ENCODE peak calls at places on chromosomes 2 and 18, in five cellular contexts. A, X, Z, S and D are unnamed samples.

GRCh38 chr2:117523267-117523666 is 291.2 kb upstream of the DDX18 start:
- DNase-seq in A (no peak), X (peak; percentile 15), Z (peak; percentile 17), S (no peak), D (no peak)

GRCh38 chr2:37274354-37274965 is 43.0 kb downstream of the NDUFAF7 start:
- DNase-seq in A (no peak), X (no peak), Z (no peak), S (no peak), D (no peak)

GRCh38 chr2:235940330-235940729 is 227.9 kb downstream of the GBX2 start:
- DNase-seq in A (no peak), X (no peak), Z (peak; percentile 42), S (no peak), D (no peak)

GRCh38 chr2:127584516-127585033 is 49.1 kb downstream of the MYO7B start:
- DNase-seq in A (no peak), X (no peak), Z (no peak), S (no peak), D (no peak)

GRCh38 chr2:54240515-54241219 is 15.4 kb downstream of the TSPYL6 start:
- DNase-seq in A (no peak), X (no peak), Z (no peak), S (no peak), D (no peak)

GRCh38 chr18:22470511-22471181 is 52.9 kb upstream of the CTAGE1 start:
- DNase-seq in A (no peak), X (no peak), Z (no peak), S (no peak), D (no peak)

GRCh38 chr18:74611791-74612190 is 14.1 kb downstream of the ZNF407 start:
- DNase-seq in A (no peak), X (no peak), Z (no peak), S (no peak), D (no peak)

GRCh38 chr2:205148756-205149155 is 533.5 kb upstream of the NRP2 start:
- DNase-seq in A (no peak), X (no peak), Z (no peak), S (no peak), D (no peak)

GRCh38 chr2:75543446-75543845 is 17.3 kb downstream of the EVA1A start:
- DNase-seq in A (no peak), X (no peak), Z (no peak), S (no peak), D (no peak)

GRCh38 chr2:77977486-77978063 is 455.4 kb upstream of the LRRTM4 start:
- DNase-seq in A (no peak), X (no peak), Z (no peak), S (no peak), D (peak; percentile 93)

GRCh38 chr2:74778381-74779371 is 55.3 kb upstream of the HK2 start:
- DNase-seq in A (no peak), X (no peak), Z (no peak), S (no peak), D (no peak)

GRCh38 chr2:111898703-111899514 is 502 bp downstream of the MERTK start:
- DNase-seq in A (no peak), X (peak; percentile 25), Z (no peak), S (peak; percentile 27), D (peak; percentile 27)

GRCh38 chr2:229784791-229785190 is 70.4 kb upstream of the DNER start:
- DNase-seq in A (no peak), X (no peak), Z (no peak), S (no peak), D (no peak)

GRCh38 chr2:101690547-101691182 is 6.8 kb upstream of the MAP4K4 start:
- DNase-seq in A (no peak), X (peak; percentile 35), Z (no peak), S (no peak), D (no peak)

GRCh38 chr2:227221120-227221519 is 56.7 kb downstream of the COL4A3 start:
- DNase-seq in A (no peak), X (no peak), Z (no peak), S (no peak), D (no peak)

GRCh38 chr2:223884399-223884798 is 47.0 kb upstream of the AP1S3 start:
- DNase-seq in A (no peak), X (no peak), Z (no peak), S (peak; percentile 25), D (no peak)

GRCh38 chr2:229273384-229274338 is 2.6 kb upstream of the PID1 start:
- DNase-seq in A (peak; percentile 81), X (peak; percentile 74), Z (peak; percentile 47), S (peak; percentile 27), D (peak; percentile 1)

DNA sequence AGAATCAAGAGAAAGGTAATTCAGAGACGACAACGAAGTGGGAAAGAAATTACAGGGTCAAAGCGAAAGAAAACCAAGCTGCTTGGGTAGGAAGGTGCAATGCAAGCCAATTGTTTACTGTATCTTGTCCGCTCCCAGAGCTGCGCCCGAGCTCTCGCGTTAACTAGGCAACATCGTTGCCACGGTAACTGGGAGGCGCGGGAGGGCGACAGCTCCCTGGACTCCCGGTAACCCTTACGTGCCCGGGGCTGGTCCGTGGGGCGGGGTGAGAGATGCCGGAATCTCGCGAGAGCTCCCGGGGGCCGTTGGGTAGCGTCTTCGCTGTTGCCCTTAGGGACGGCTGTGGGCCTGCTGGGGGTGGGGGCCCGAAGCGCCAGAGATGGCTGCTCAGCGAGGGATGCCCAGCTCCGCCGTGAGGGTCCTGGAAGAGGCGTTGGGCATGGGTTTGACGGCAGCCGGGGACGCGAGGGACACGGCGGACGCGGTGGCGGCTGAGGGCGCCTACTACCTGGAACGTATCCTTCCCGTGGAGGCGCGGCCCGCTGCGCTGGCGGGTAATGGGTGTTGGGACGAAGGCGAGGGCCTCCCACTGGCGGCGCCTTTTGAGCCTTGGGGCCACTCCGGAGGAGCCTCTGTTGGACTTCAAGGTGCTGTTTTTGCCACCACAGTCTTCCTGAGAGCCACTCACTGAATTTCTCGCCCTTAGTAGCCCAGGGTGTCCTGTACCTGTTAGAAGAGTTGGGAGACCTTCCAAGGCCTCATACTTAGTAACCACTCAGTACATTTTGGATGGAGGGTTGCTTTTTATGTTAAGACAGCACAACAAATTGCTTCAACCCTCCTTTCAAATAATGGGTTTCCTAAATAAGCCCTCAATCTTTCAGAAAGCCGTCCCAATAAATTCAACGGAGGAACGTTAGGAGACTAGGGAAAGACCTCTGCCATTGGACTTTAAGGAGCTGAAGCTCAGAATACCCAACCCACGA is at the start of gene SPAG16:
- DNase-seq in A (no peak), X (peak; percentile 91), Z (peak; percentile 96), S (peak; percentile 91), D (peak; percentile 97)
- TF ChIP-seq POLR2A in A (no peak), X (peak; percentile 45), Z (no peak), S (peak; percentile 58), D (peak; percentile 65)

DNA sequence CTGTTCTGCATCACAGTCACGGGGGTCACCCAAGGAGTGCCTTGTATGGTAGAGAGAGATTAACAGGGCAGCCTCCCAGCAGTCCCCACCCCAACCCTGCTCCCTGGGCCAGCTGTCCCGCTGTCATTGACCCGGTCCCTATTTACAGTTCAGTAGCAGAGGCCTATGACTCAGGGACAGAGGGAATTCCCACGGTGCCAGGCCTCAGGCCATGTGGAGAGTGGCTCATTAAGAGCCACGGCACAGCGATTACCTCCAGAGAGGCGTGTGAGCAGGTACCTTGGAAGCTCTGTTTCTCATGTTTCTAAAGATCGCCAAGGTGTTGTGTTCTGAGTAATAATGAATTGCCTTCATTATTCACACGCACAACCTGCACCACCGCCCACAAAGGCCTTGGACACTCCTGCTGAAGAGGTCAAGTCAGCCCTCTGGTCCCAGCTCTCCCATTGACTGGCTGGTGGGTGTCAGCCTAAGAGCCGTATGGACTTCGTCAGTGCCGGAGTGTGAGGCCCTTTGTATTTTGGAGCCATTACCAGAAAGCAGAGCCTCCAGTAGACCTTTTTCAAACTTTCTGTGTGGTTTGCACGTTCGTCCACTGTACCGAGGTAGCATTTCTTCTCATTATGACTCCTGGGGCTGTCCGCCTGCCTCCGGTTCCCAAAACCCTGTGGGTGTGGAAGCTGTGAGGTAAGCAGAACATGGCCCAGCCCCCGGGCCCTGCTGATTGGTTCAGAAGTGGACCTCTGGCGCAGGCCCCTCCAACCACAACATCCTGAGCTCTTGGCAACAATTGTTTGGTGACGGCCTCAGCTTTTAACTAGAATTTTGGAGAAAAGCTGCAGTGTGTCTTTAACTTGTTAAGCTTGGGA is 47.0 kb downstream of the SERTAD2 start:
- DNase-seq in A (no peak), X (peak; percentile 73), Z (peak; percentile 91), S (peak; percentile 76), D (peak; percentile 88)
- TF ChIP-seq POLR2A in A (no peak), X (peak; percentile 60), Z (no peak), S (peak; percentile 66), D (peak; percentile 70)

DNA sequence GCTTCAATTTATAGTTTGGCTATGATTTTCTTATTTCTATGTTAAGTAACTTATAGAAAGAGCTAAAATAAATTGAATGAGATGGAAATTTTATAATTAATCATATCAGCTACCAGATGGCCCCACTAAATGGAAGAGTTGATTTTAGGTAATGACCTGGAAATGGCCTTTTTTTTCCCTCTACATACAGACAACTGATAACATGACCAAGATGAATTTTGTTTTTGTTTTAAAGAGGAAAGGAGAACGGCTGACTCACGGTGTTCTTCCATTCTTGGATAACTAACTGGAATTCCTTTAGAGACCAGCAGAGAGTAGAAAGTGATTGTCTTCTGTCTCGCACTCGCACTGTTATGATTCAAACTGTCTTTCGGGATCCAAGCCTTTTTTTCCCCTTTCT is 91.0 kb downstream of the TMEM185B start:
- DNase-seq in A (no peak), X (no peak), Z (no peak), S (no peak), D (no peak)
- TF ChIP-seq POLR2A in A (no peak), X (no peak), Z (no peak), S (no peak), D (no peak)

DNA sequence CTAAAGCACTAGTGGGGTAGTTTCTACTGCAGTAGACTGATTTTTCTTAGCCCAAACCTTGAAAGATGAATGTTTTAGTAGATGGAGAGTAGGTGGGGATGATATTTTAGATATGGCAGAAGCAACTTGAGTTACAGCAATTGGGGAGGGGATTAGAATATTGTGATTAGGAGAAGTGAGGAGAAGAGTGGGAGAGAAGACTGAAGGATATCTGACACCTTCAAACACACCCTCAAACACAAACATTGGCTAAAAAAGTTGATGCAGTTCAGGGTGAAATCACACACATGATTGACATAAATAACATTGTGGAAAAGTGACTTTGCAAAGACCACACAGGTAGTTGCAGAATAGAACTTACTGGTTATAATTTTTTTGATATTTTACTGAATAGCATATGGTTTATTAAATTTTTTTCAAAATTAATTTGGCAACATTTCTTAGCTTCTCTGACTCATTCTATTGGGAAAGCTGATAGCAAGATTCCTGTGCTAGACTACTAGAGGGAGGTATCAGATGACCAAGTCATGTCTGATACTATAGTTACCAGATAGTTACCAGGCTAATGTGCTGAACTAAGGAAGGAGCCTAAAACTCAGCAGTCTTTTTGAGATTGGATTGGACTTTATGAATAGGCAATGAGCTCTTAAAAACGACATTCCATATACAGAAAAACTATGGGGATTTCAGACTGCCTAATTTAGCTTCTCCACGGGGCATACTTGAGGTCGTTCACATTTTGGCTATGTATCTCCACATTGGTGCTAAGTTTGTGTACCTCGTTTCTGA is 73.0 kb downstream of the ACTR3 start:
- DNase-seq in A (no peak), X (no peak), Z (no peak), S (no peak), D (no peak)
- TF ChIP-seq POLR2A in A (no peak), X (no peak), Z (no peak), S (peak; percentile 86), D (no peak)

GRCh38 chr2:110149330-110150220 is 34.0 kb upstream of the MALL start:
- DNase-seq in A (peak; percentile 85), X (no peak), Z (no peak), S (no peak), D (no peak)
- TF ChIP-seq POLR2A in A (no peak), X (no peak), Z (no peak), S (no peak), D (no peak)

GRCh38 chr18:80034068-80034851 is at the start of gene RBFA:
- DNase-seq in A (peak; percentile 94), X (peak; percentile 100), Z (peak; percentile 100), S (peak; percentile 94), D (peak; percentile 100)
- TF ChIP-seq POLR2A in A (peak; percentile 86), X (peak; percentile 72), Z (peak; percentile 41), S (peak; percentile 71), D (peak; percentile 71)